ENCODE peak calls at places on chromosome 12, in nine cellular contexts. One of them, this sample, is unnamed.
A peak's percentile ranks its signal among the peaks of the same experiment; 100 is the strongest.

GRCh38 chr12:87157791-87158190 is 871.4 kb downstream of the C12orf50 start:
- DNase-seq in uterus: no peak
- DNase-seq in breast epithelium: no peak
- DNase-seq in astrocyte of the cerebellum: peak; percentile 88
- DNase-seq in dorsolateral prefrontal cortex: no peak
- DNase-seq in cardiac fibroblast: peak; percentile 97
- DNase-seq in ovary: no peak
- DNase-seq in fibroblast of the aortic adventitia: peak; percentile 99
- DNase-seq in foreskin fibroblast: peak; percentile 80
- DNase-seq in this sample: no peak

GRCh38 chr12:101018540-101018939 is 191.5 kb downstream of the SLC5A8 start:
- DNase-seq in uterus: no peak
- DNase-seq in foreskin fibroblast: peak; percentile 78
- DNase-seq in ovary: no peak
- DNase-seq in fibroblast of the aortic adventitia: peak; percentile 81
- DNase-seq in dorsolateral prefrontal cortex: no peak
- DNase-seq in breast epithelium: no peak
- DNase-seq in astrocyte of the cerebellum: peak; percentile 96
- DNase-seq in cardiac fibroblast: peak; percentile 75
- DNase-seq in this sample: peak; percentile 85

GRCh38 chr12:32843528-32844095 is 53.0 kb downstream of the PKP2 start:
- DNase-seq in foreskin fibroblast: no peak
- DNase-seq in cardiac fibroblast: peak; percentile 63
- DNase-seq in breast epithelium: no peak
- DNase-seq in fibroblast of the aortic adventitia: no peak
- DNase-seq in uterus: no peak
- DNase-seq in astrocyte of the cerebellum: no peak
- DNase-seq in dorsolateral prefrontal cortex: no peak
- DNase-seq in ovary: no peak
- DNase-seq in this sample: no peak

GRCh38 chr12:124498178-124498869 is 69.1 kb downstream of the NCOR2 start:
- DNase-seq in foreskin fibroblast: peak; percentile 51
- DNase-seq in ovary: no peak
- DNase-seq in dorsolateral prefrontal cortex: no peak
- DNase-seq in uterus: no peak
- DNase-seq in astrocyte of the cerebellum: peak; percentile 83
- DNase-seq in breast epithelium: no peak
- DNase-seq in fibroblast of the aortic adventitia: peak; percentile 96
- DNase-seq in cardiac fibroblast: peak; percentile 94
- DNase-seq in this sample: peak; percentile 73

GRCh38 chr12:28294300-28294699 is 104.0 kb downstream of the CCDC91 start:
- DNase-seq in dorsolateral prefrontal cortex: no peak
- DNase-seq in ovary: no peak
- DNase-seq in cardiac fibroblast: no peak
- DNase-seq in breast epithelium: no peak
- DNase-seq in astrocyte of the cerebellum: no peak
- DNase-seq in uterus: no peak
- DNase-seq in fibroblast of the aortic adventitia: no peak
- DNase-seq in foreskin fibroblast: no peak
- DNase-seq in this sample: no peak

GRCh38 chr12:25518512-25518911 is 34.6 kb downstream of the LMNTD1 start:
- DNase-seq in fibroblast of the aortic adventitia: peak; percentile 14
- DNase-seq in uterus: no peak
- DNase-seq in ovary: no peak
- DNase-seq in breast epithelium: no peak
- DNase-seq in cardiac fibroblast: no peak
- DNase-seq in dorsolateral prefrontal cortex: no peak
- DNase-seq in foreskin fibroblast: peak; percentile 87
- DNase-seq in astrocyte of the cerebellum: peak; percentile 13
- DNase-seq in this sample: no peak

GRCh38 chr12:19306366-19306765 is 132.9 kb upstream of the AEBP2 start:
- DNase-seq in fibroblast of the aortic adventitia: no peak
- DNase-seq in dorsolateral prefrontal cortex: no peak
- DNase-seq in breast epithelium: no peak
- DNase-seq in ovary: no peak
- DNase-seq in uterus: no peak
- DNase-seq in foreskin fibroblast: no peak
- DNase-seq in astrocyte of the cerebellum: no peak
- DNase-seq in cardiac fibroblast: no peak
- DNase-seq in this sample: no peak

GRCh38 chr12:132285991-132286681 is 43.3 kb downstream of the GALNT9 start:
- DNase-seq in dorsolateral prefrontal cortex: no peak
- DNase-seq in foreskin fibroblast: peak; percentile 60
- DNase-seq in fibroblast of the aortic adventitia: peak; percentile 52
- DNase-seq in astrocyte of the cerebellum: no peak
- DNase-seq in breast epithelium: peak; percentile 47
- DNase-seq in cardiac fibroblast: peak; percentile 91
- DNase-seq in ovary: no peak
- DNase-seq in uterus: no peak
- DNase-seq in this sample: peak; percentile 68

GRCh38 chr12:76272292-76272691 is 75.9 kb downstream of the BBS10 start:
- DNase-seq in uterus: no peak
- DNase-seq in breast epithelium: peak; percentile 71
- DNase-seq in astrocyte of the cerebellum: no peak
- DNase-seq in foreskin fibroblast: no peak
- DNase-seq in fibroblast of the aortic adventitia: no peak
- DNase-seq in ovary: no peak
- DNase-seq in dorsolateral prefrontal cortex: peak; percentile 57
- DNase-seq in cardiac fibroblast: no peak
- DNase-seq in this sample: no peak

GRCh38 chr12:54051916-54052744 is 1.5 kb upstream of the HOXC4 start:
- DNase-seq in ovary: no peak
- DNase-seq in breast epithelium: no peak
- DNase-seq in uterus: no peak
- DNase-seq in cardiac fibroblast: no peak
- DNase-seq in astrocyte of the cerebellum: no peak
- DNase-seq in foreskin fibroblast: no peak
- DNase-seq in dorsolateral prefrontal cortex: no peak
- DNase-seq in fibroblast of the aortic adventitia: no peak
- DNase-seq in this sample: no peak

GRCh38 chr12:103441437-103442186 is 54.2 kb downstream of the C12orf42 start:
- DNase-seq in dorsolateral prefrontal cortex: no peak
- DNase-seq in uterus: no peak
- DNase-seq in ovary: no peak
- DNase-seq in foreskin fibroblast: no peak
- DNase-seq in astrocyte of the cerebellum: no peak
- DNase-seq in cardiac fibroblast: no peak
- DNase-seq in fibroblast of the aortic adventitia: no peak
- DNase-seq in breast epithelium: no peak
- DNase-seq in this sample: no peak

GRCh38 chr12:59078027-59078426 is 157.7 kb upstream of the LRIG3 start:
- DNase-seq in astrocyte of the cerebellum: no peak
- DNase-seq in breast epithelium: no peak
- DNase-seq in foreskin fibroblast: no peak
- DNase-seq in uterus: no peak
- DNase-seq in fibroblast of the aortic adventitia: no peak
- DNase-seq in dorsolateral prefrontal cortex: no peak
- DNase-seq in ovary: no peak
- DNase-seq in cardiac fibroblast: no peak
- DNase-seq in this sample: no peak

GRCh38 chr12:126763359-126763758 is 1503.6 kb upstream of the TMEM132C start:
- DNase-seq in cardiac fibroblast: no peak
- DNase-seq in fibroblast of the aortic adventitia: no peak
- DNase-seq in breast epithelium: no peak
- DNase-seq in uterus: no peak
- DNase-seq in dorsolateral prefrontal cortex: no peak
- DNase-seq in foreskin fibroblast: no peak
- DNase-seq in ovary: no peak
- DNase-seq in astrocyte of the cerebellum: no peak
- DNase-seq in this sample: no peak

GRCh38 chr12:40010899-40011774 is 94.7 kb downstream of the SLC2A13 start:
- DNase-seq in uterus: peak; percentile 44
- DNase-seq in foreskin fibroblast: peak; percentile 79
- DNase-seq in breast epithelium: no peak
- DNase-seq in astrocyte of the cerebellum: peak; percentile 60
- DNase-seq in cardiac fibroblast: peak; percentile 85
- DNase-seq in ovary: peak; percentile 49
- DNase-seq in fibroblast of the aortic adventitia: peak; percentile 86
- DNase-seq in dorsolateral prefrontal cortex: no peak
- DNase-seq in this sample: peak; percentile 63

GRCh38 chr12:83318386-83318971 is 631.8 kb downstream of the TMTC2 start:
- DNase-seq in uterus: no peak
- DNase-seq in foreskin fibroblast: peak; percentile 6
- DNase-seq in dorsolateral prefrontal cortex: no peak
- DNase-seq in breast epithelium: no peak
- DNase-seq in cardiac fibroblast: no peak
- DNase-seq in ovary: no peak
- DNase-seq in astrocyte of the cerebellum: peak; percentile 1
- DNase-seq in fibroblast of the aortic adventitia: no peak
- DNase-seq in this sample: no peak

GRCh38 chr12:120463712-120464111 is 5.8 kb downstream of the SRSF9 start:
- DNase-seq in foreskin fibroblast: no peak
- DNase-seq in cardiac fibroblast: no peak
- DNase-seq in fibroblast of the aortic adventitia: no peak
- DNase-seq in breast epithelium: no peak
- DNase-seq in ovary: no peak
- DNase-seq in astrocyte of the cerebellum: no peak
- DNase-seq in uterus: no peak
- DNase-seq in dorsolateral prefrontal cortex: no peak
- DNase-seq in this sample: no peak

GRCh38 chr12:123890536-123890902 is 82.1 kb downstream of the CCDC92 start:
- DNase-seq in fibroblast of the aortic adventitia: no peak
- DNase-seq in uterus: no peak
- DNase-seq in ovary: no peak
- DNase-seq in dorsolateral prefrontal cortex: no peak
- DNase-seq in cardiac fibroblast: no peak
- DNase-seq in foreskin fibroblast: no peak
- DNase-seq in astrocyte of the cerebellum: no peak
- DNase-seq in breast epithelium: no peak
- DNase-seq in this sample: no peak

GRCh38 chr12:58248599-58248998 is 307.2 kb downstream of the ATP23 start:
- DNase-seq in dorsolateral prefrontal cortex: no peak
- DNase-seq in fibroblast of the aortic adventitia: no peak
- DNase-seq in foreskin fibroblast: no peak
- DNase-seq in astrocyte of the cerebellum: no peak
- DNase-seq in uterus: no peak
- DNase-seq in cardiac fibroblast: no peak
- DNase-seq in breast epithelium: no peak
- DNase-seq in ovary: no peak
- DNase-seq in this sample: no peak

GRCh38 chr12:6791931-6792520 is 2.7 kb downstream of the CD4 start:
- DNase-seq in breast epithelium: no peak
- DNase-seq in astrocyte of the cerebellum: no peak
- DNase-seq in cardiac fibroblast: no peak
- DNase-seq in foreskin fibroblast: no peak
- DNase-seq in fibroblast of the aortic adventitia: no peak
- DNase-seq in ovary: no peak
- DNase-seq in uterus: no peak
- DNase-seq in dorsolateral prefrontal cortex: no peak
- DNase-seq in this sample: no peak
- H3K4me3 ChIP-seq in breast epithelium: peak overlapping the region; percentile 7
- H3K4me3 ChIP-seq in astrocyte of the cerebellum: no peak overlapping the region
- H3K4me3 ChIP-seq in cardiac fibroblast: no peak overlapping the region
- H3K4me3 ChIP-seq in foreskin fibroblast: no peak overlapping the region
- H3K4me3 ChIP-seq in fibroblast of the aortic adventitia: no peak overlapping the region
- H3K4me3 ChIP-seq in ovary: no peak overlapping the region
- H3K4me3 ChIP-seq in uterus: no peak overlapping the region
- H3K4me3 ChIP-seq in dorsolateral prefrontal cortex: peak overlapping the region; percentile 40
- H3K4me3 ChIP-seq in this sample: no peak overlapping the region

GRCh38 chr12:30694412-30694955 is 1.2 kb downstream of the IPO8 start:
- DNase-seq in astrocyte of the cerebellum: no peak
- DNase-seq in fibroblast of the aortic adventitia: peak; percentile 26
- DNase-seq in dorsolateral prefrontal cortex: no peak
- DNase-seq in cardiac fibroblast: no peak
- DNase-seq in ovary: no peak
- DNase-seq in uterus: no peak
- DNase-seq in foreskin fibroblast: peak; percentile 29
- DNase-seq in breast epithelium: no peak
- DNase-seq in this sample: no peak

GRCh38 chr12:30696103-30696408 is 387 bp upstream of the IPO8 start:
- DNase-seq in foreskin fibroblast: no peak
- DNase-seq in astrocyte of the cerebellum: no peak
- DNase-seq in breast epithelium: no peak
- DNase-seq in uterus: no peak
- DNase-seq in ovary: no peak
- DNase-seq in fibroblast of the aortic adventitia: no peak
- DNase-seq in cardiac fibroblast: no peak
- DNase-seq in dorsolateral prefrontal cortex: no peak
- DNase-seq in this sample: no peak

GRCh38 chr12:30696486-30696885 is 817 bp upstream of the IPO8 start:
- DNase-seq in ovary: no peak
- DNase-seq in fibroblast of the aortic adventitia: no peak
- DNase-seq in astrocyte of the cerebellum: no peak
- DNase-seq in dorsolateral prefrontal cortex: no peak
- DNase-seq in foreskin fibroblast: no peak
- DNase-seq in cardiac fibroblast: no peak
- DNase-seq in uterus: no peak
- DNase-seq in breast epithelium: no peak
- DNase-seq in this sample: no peak

GRCh38 chr12:30694971-30695326 is 720 bp downstream of the IPO8 start:
- DNase-seq in foreskin fibroblast: peak; percentile 66
- DNase-seq in ovary: peak; percentile 31
- DNase-seq in dorsolateral prefrontal cortex: peak; percentile 53
- DNase-seq in uterus: peak; percentile 27
- DNase-seq in cardiac fibroblast: peak; percentile 45
- DNase-seq in breast epithelium: no peak
- DNase-seq in astrocyte of the cerebellum: no peak
- DNase-seq in fibroblast of the aortic adventitia: peak; percentile 37
- DNase-seq in this sample: peak; percentile 61

GRCh38 chr12:30695327-30696102 is at the start of gene IPO8:
- DNase-seq in uterus: peak; percentile 92
- DNase-seq in breast epithelium: peak; percentile 85
- DNase-seq in ovary: peak; percentile 91
- DNase-seq in dorsolateral prefrontal cortex: peak; percentile 92
- DNase-seq in astrocyte of the cerebellum: peak; percentile 76
- DNase-seq in cardiac fibroblast: peak; percentile 95
- DNase-seq in fibroblast of the aortic adventitia: peak; percentile 86
- DNase-seq in foreskin fibroblast: peak; percentile 97
- DNase-seq in this sample: peak; percentile 89
- TF ChIP-seq CTCF in uterus: peak; percentile 22
- TF ChIP-seq CTCF in breast epithelium: no peak
- TF ChIP-seq CTCF in ovary: no peak
- TF ChIP-seq CTCF in dorsolateral prefrontal cortex: no peak
- TF ChIP-seq CTCF in astrocyte of the cerebellum: peak; percentile 46
- TF ChIP-seq CTCF in cardiac fibroblast: peak; percentile 25
- TF ChIP-seq CTCF in fibroblast of the aortic adventitia: peak; percentile 46
- TF ChIP-seq CTCF in foreskin fibroblast: peak; percentile 28
- TF ChIP-seq CTCF in this sample: peak; percentile 20

DNA sequence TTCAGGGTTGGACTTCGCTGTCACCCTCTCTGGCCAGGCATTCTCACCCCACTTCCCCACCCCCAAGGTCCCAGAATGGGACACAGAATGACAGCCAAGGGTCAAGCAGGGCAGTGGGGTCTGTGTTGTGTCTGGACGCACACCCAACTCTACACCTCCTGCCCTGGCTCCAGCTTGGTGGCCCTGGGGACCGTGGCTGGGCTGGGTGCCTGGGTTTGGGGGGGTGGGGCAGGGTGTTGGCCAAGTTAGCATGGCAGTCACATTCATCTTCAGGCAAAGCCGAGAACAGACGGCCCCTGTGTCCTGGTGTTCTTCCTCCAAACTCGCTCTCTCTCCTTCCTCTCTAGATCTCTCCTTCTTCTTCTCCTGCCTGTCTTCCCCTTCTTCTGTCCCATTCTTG is 5.6 kb downstream of the LRP1 start:
- DNase-seq in fibroblast of the aortic adventitia: peak; percentile 41
- DNase-seq in cardiac fibroblast: no peak
- DNase-seq in dorsolateral prefrontal cortex: no peak
- DNase-seq in uterus: no peak
- DNase-seq in foreskin fibroblast: peak; percentile 28
- DNase-seq in ovary: no peak
- DNase-seq in breast epithelium: no peak
- DNase-seq in astrocyte of the cerebellum: no peak
- DNase-seq in this sample: no peak
- H3K4me3 ChIP-seq in fibroblast of the aortic adventitia: peak overlapping the region; percentile 54
- H3K4me3 ChIP-seq in cardiac fibroblast: peak overlapping the region; percentile 16
- H3K4me3 ChIP-seq in dorsolateral prefrontal cortex: peak overlapping the region; percentile 23
- H3K4me3 ChIP-seq in uterus: no peak overlapping the region
- H3K4me3 ChIP-seq in foreskin fibroblast: peak overlapping the region; percentile 44
- H3K4me3 ChIP-seq in ovary: no peak overlapping the region
- H3K4me3 ChIP-seq in breast epithelium: peak overlapping the region; percentile 63
- H3K4me3 ChIP-seq in astrocyte of the cerebellum: peak overlapping the region; percentile 5
- H3K4me3 ChIP-seq in this sample: no peak overlapping the region

GRCh38 chr12:45745861-45746277 is 16.4 kb downstream of the ARID2 start:
- DNase-seq in cardiac fibroblast: peak; percentile 62
- DNase-seq in uterus: no peak
- DNase-seq in foreskin fibroblast: peak; percentile 25
- DNase-seq in breast epithelium: no peak
- DNase-seq in fibroblast of the aortic adventitia: peak; percentile 49
- DNase-seq in ovary: no peak
- DNase-seq in astrocyte of the cerebellum: no peak
- DNase-seq in dorsolateral prefrontal cortex: no peak
- DNase-seq in this sample: peak; percentile 22
- TF ChIP-seq CTCF in cardiac fibroblast: peak; percentile 5
- TF ChIP-seq CTCF in uterus: no peak
- TF ChIP-seq CTCF in foreskin fibroblast: peak; percentile 16
- TF ChIP-seq CTCF in breast epithelium: no peak
- TF ChIP-seq CTCF in fibroblast of the aortic adventitia: peak; percentile 40
- TF ChIP-seq CTCF in ovary: peak; percentile 10
- TF ChIP-seq CTCF in astrocyte of the cerebellum: peak; percentile 26
- TF ChIP-seq CTCF in dorsolateral prefrontal cortex: peak; percentile 50
- TF ChIP-seq CTCF in this sample: peak; percentile 5

This sample was measured in endothelial cell of umbilical vein.